ENCODE peak calls at places on chromosomes 13 and 19, in four cellular contexts. R is HFFc6, F is RPMI8226, E is H54. B is an unnamed sample.

GRCh38 chr13:52713894-52714293 is 25.7 kb downstream of the CNMD start:
- DNase-seq in F (no peak), E (no peak), R (no peak), B (no peak)

GRCh38 chr13:23963184-23963931 is 66.1 kb upstream of the C1QTNF9B start:
- DNase-seq in E (no peak), F (no peak), R (no peak), B (no peak)

GRCh38 chr13:96003304-96003703 is 49.9 kb downstream of the UGGT2 start:
- DNase-seq in R (peak), E (no peak), F (no peak), B (no peak)

GRCh38 chr19:34317311-34317927 is 47.6 kb upstream of the GPI start:
- DNase-seq in R (no peak), E (no peak), F (no peak), B (no peak)

GRCh38 chr19:10815969-10816635 is 19.9 kb downstream of the TMED1 start:
- DNase-seq in R (peak), F (no peak), E (no peak), B (no peak)

GRCh38 chr13:33174980-33175379 is 110.6 kb downstream of the STARD13 start:
- DNase-seq in F (no peak), R (no peak), E (no peak), B (no peak)

GRCh38 chr13:51806571-51806970 is 2.6 kb upstream of the DHRS12 start:
- DNase-seq in F (no peak), R (peak), E (no peak), B (no peak)

GRCh38 chr13:86581711-86582110 is 782.5 kb upstream of the SLITRK6 start:
- DNase-seq in F (no peak), R (no peak), E (no peak), B (no peak)

GRCh38 chr19:12513531-12514061 is 29.0 kb upstream of the ZNF709 start:
- DNase-seq in R (no peak), F (no peak), E (no peak), B (peak)

GRCh38 chr13:34506796-34507195 is 435.3 kb upstream of the NBEA start:
- DNase-seq in E (no peak), F (no peak), R (no peak), B (no peak)

GRCh38 chr19:7524992-7525739 is 2.7 kb downstream of the MCOLN1 start:
- DNase-seq in F (no peak), R (no peak), E (no peak), B (no peak)

GRCh38 chr19:18290250-18291018 is 9.0 kb upstream of the JUND start:
- DNase-seq in F (no peak), R (no peak), E (no peak), B (no peak)

GRCh38 chr13:114107686-114108081 is 24.7 kb downstream of the RASA3 start:
- DNase-seq in R (peak), E (no peak), F (no peak), B (no peak)

GRCh38 chr19:19566306-19566705 is 28.2 kb downstream of the CILP2 start:
- DNase-seq in E (no peak), F (no peak), R (peak), B (no peak)

B was measured in posterior cingulate gyrus.